ENCODE peak calls at places on chromosomes 6 and 20, in eight cellular contexts. One of them, this sample, is unnamed.

GRCh38 chr6:29647927-29648642 is 8.8 kb upstream of the MOG start:
- DNase-seq in PC-9: peak; percentile 11
- DNase-seq in mammary epithelial cell: peak; percentile 36
- DNase-seq in mesendoderm: peak; percentile 66
- DNase-seq in fibroblast of lung: peak; percentile 51
- DNase-seq in astrocyte: peak; percentile 16
- DNase-seq in HCT116: peak; percentile 48
- DNase-seq in GM23248: peak; percentile 73
- DNase-seq in this sample: no peak

GRCh38 chr6:40852667-40853383 is 186.2 kb downstream of the UNC5CL start:
- DNase-seq in fibroblast of lung: no peak
- DNase-seq in astrocyte: no peak
- DNase-seq in mesendoderm: peak; percentile 89
- DNase-seq in HCT116: peak; percentile 12
- DNase-seq in PC-9: no peak
- DNase-seq in mammary epithelial cell: no peak
- DNase-seq in GM23248: peak; percentile 31
- DNase-seq in this sample: peak; percentile 37

GRCh38 chr6:138920906-138921305 is 67.1 kb downstream of the REPS1 start:
- DNase-seq in mesendoderm: no peak
- DNase-seq in fibroblast of lung: no peak
- DNase-seq in astrocyte: no peak
- DNase-seq in mammary epithelial cell: no peak
- DNase-seq in GM23248: no peak
- DNase-seq in PC-9: no peak
- DNase-seq in HCT116: no peak
- DNase-seq in this sample: no peak

GRCh38 chr20:50792708-50793574 is 1.9 kb upstream of the BCAS4 start:
- DNase-seq in astrocyte: peak; percentile 22
- DNase-seq in mammary epithelial cell: no peak
- DNase-seq in fibroblast of lung: peak; percentile 48
- DNase-seq in PC-9: no peak
- DNase-seq in mesendoderm: no peak
- DNase-seq in GM23248: no peak
- DNase-seq in HCT116: no peak
- DNase-seq in this sample: no peak

GRCh38 chr20:57693002-57693582 is 16.7 kb downstream of the PMEPA1 start:
- DNase-seq in PC-9: peak; percentile 98
- DNase-seq in fibroblast of lung: no peak
- DNase-seq in HCT116: peak; percentile 62
- DNase-seq in mammary epithelial cell: peak; percentile 99
- DNase-seq in astrocyte: peak; percentile 77
- DNase-seq in mesendoderm: peak; percentile 92
- DNase-seq in GM23248: no peak
- DNase-seq in this sample: no peak

GRCh38 chr6:157235600-157236039 is 87.7 kb downstream of the TMEM242 start:
- DNase-seq in astrocyte: peak; percentile 34
- DNase-seq in mammary epithelial cell: peak; percentile 16
- DNase-seq in PC-9: no peak
- DNase-seq in GM23248: peak; percentile 87
- DNase-seq in fibroblast of lung: peak; percentile 58
- DNase-seq in mesendoderm: peak; percentile 80
- DNase-seq in HCT116: no peak
- DNase-seq in this sample: no peak

GRCh38 chr6:71457883-71458282 is 169.3 kb downstream of the OGFRL1 start:
- DNase-seq in fibroblast of lung: no peak
- DNase-seq in GM23248: no peak
- DNase-seq in astrocyte: no peak
- DNase-seq in mesendoderm: no peak
- DNase-seq in PC-9: peak; percentile 39
- DNase-seq in mammary epithelial cell: peak; percentile 46
- DNase-seq in HCT116: no peak
- DNase-seq in this sample: no peak

GRCh38 chr6:157281570-157281969 is 41.7 kb downstream of the TMEM242 start:
- DNase-seq in GM23248: peak; percentile 35
- DNase-seq in PC-9: peak; percentile 7
- DNase-seq in mammary epithelial cell: no peak
- DNase-seq in fibroblast of lung: no peak
- DNase-seq in astrocyte: no peak
- DNase-seq in HCT116: no peak
- DNase-seq in mesendoderm: peak; percentile 36
- DNase-seq in this sample: no peak

GRCh38 chr6:44925100-44925739 is 402.9 kb upstream of the RUNX2 start:
- DNase-seq in PC-9: peak; percentile 2
- DNase-seq in mesendoderm: peak; percentile 95
- DNase-seq in mammary epithelial cell: peak; percentile 72
- DNase-seq in fibroblast of lung: no peak
- DNase-seq in GM23248: peak; percentile 44
- DNase-seq in HCT116: no peak
- DNase-seq in astrocyte: peak; percentile 66
- DNase-seq in this sample: no peak

GRCh38 chr6:35474129-35474977 is 6.2 kb downstream of the RPL10A start:
- DNase-seq in PC-9: no peak
- DNase-seq in fibroblast of lung: no peak
- DNase-seq in mesendoderm: peak; percentile 29
- DNase-seq in astrocyte: no peak
- DNase-seq in GM23248: no peak
- DNase-seq in mammary epithelial cell: no peak
- DNase-seq in HCT116: no peak
- DNase-seq in this sample: peak; percentile 23

GRCh38 chr6:166903500-166903899 is 52.9 kb downstream of the RNASET2 start:
- DNase-seq in astrocyte: no peak
- DNase-seq in HCT116: no peak
- DNase-seq in GM23248: no peak
- DNase-seq in mesendoderm: no peak
- DNase-seq in fibroblast of lung: no peak
- DNase-seq in PC-9: no peak
- DNase-seq in mammary epithelial cell: no peak
- DNase-seq in this sample: no peak

GRCh38 chr6:153074761-153075160 is 56.3 kb downstream of the RGS17 start:
- DNase-seq in HCT116: no peak
- DNase-seq in mesendoderm: no peak
- DNase-seq in astrocyte: no peak
- DNase-seq in PC-9: no peak
- DNase-seq in GM23248: no peak
- DNase-seq in fibroblast of lung: peak; percentile 39
- DNase-seq in mammary epithelial cell: no peak
- DNase-seq in this sample: no peak

GRCh38 chr6:48061630-48062029 is 49.4 kb downstream of the PTCHD4 start:
- DNase-seq in mesendoderm: no peak
- DNase-seq in astrocyte: peak; percentile 35
- DNase-seq in GM23248: peak; percentile 40
- DNase-seq in mammary epithelial cell: peak; percentile 58
- DNase-seq in HCT116: no peak
- DNase-seq in fibroblast of lung: peak; percentile 67
- DNase-seq in PC-9: no peak
- DNase-seq in this sample: no peak

GRCh38 chr20:63498950-63499332 is at the start of gene EEF1A2:
- DNase-seq in mammary epithelial cell: no peak
- DNase-seq in GM23248: peak; percentile 41
- DNase-seq in HCT116: no peak
- DNase-seq in astrocyte: no peak
- DNase-seq in mesendoderm: no peak
- DNase-seq in fibroblast of lung: no peak
- DNase-seq in PC-9: peak; percentile 32
- DNase-seq in this sample: no peak

GRCh38 chr20:9838035-9838377 is 870 bp downstream of the PAK5 start:
- DNase-seq in mammary epithelial cell: peak; percentile 11
- DNase-seq in astrocyte: no peak
- DNase-seq in HCT116: no peak
- DNase-seq in GM23248: no peak
- DNase-seq in PC-9: no peak
- DNase-seq in fibroblast of lung: peak; percentile 2
- DNase-seq in mesendoderm: peak; percentile 2
- DNase-seq in this sample: no peak

GRCh38 chr6:5450073-5450472 is 188.8 kb downstream of the FARS2 start:
- DNase-seq in mesendoderm: no peak
- DNase-seq in fibroblast of lung: no peak
- DNase-seq in mammary epithelial cell: no peak
- DNase-seq in PC-9: no peak
- DNase-seq in HCT116: no peak
- DNase-seq in GM23248: no peak
- DNase-seq in astrocyte: no peak
- DNase-seq in this sample: no peak

GRCh38 chr6:68635706-68636513 is 828 bp downstream of the ADGRB3 start:
- DNase-seq in fibroblast of lung: peak; percentile 53
- DNase-seq in mammary epithelial cell: no peak
- DNase-seq in HCT116: no peak
- DNase-seq in astrocyte: no peak
- DNase-seq in mesendoderm: no peak
- DNase-seq in PC-9: no peak
- DNase-seq in GM23248: peak; percentile 30
- DNase-seq in this sample: no peak

GRCh38 chr6:170296746-170297576 is 6.1 kb upstream of the DLL1 start:
- DNase-seq in astrocyte: no peak
- DNase-seq in GM23248: no peak
- DNase-seq in mesendoderm: no peak
- DNase-seq in PC-9: no peak
- DNase-seq in HCT116: no peak
- DNase-seq in mammary epithelial cell: no peak
- DNase-seq in fibroblast of lung: no peak
- DNase-seq in this sample: no peak

GRCh38 chr6:153568601-153569000 is 437.5 kb upstream of the RGS17 start:
- DNase-seq in HCT116: no peak
- DNase-seq in fibroblast of lung: peak; percentile 41
- DNase-seq in astrocyte: peak; percentile 5
- DNase-seq in GM23248: peak; percentile 83
- DNase-seq in mesendoderm: peak; percentile 29
- DNase-seq in PC-9: no peak
- DNase-seq in mammary epithelial cell: no peak
- DNase-seq in this sample: no peak

GRCh38 chr20:33999025-33999629 is 5.4 kb downstream of the RALY start:
- DNase-seq in astrocyte: no peak
- DNase-seq in mesendoderm: no peak
- DNase-seq in mammary epithelial cell: no peak
- DNase-seq in GM23248: peak; percentile 22
- DNase-seq in PC-9: no peak
- DNase-seq in HCT116: no peak
- DNase-seq in fibroblast of lung: peak; percentile 68
- DNase-seq in this sample: no peak
- H3K79me2 ChIP-seq in astrocyte: peaks cover 96% of the 10 kb centered on the region
- H3K79me2 ChIP-seq in mesendoderm: peaks cover 82% of the 10 kb centered on the region
- H3K79me2 ChIP-seq in mammary epithelial cell: peaks cover 97% of the 10 kb centered on the region
- H3K79me2 ChIP-seq in GM23248: peaks cover 97% of the 10 kb centered on the region
- H3K79me2 ChIP-seq in PC-9: peaks cover 97% of the 10 kb centered on the region
- H3K79me2 ChIP-seq in HCT116: peaks cover 99% of the 10 kb centered on the region
- H3K79me2 ChIP-seq in fibroblast of lung: peaks cover 84% of the 10 kb centered on the region
- H3K79me2 ChIP-seq in this sample: peaks cover 98% of the 10 kb centered on the region

GRCh38 chr6:131981624-131981978 is 30.4 kb upstream of the CCN2 start:
- DNase-seq in GM23248: no peak
- DNase-seq in PC-9: no peak
- DNase-seq in fibroblast of lung: no peak
- DNase-seq in HCT116: no peak
- DNase-seq in mammary epithelial cell: no peak
- DNase-seq in mesendoderm: no peak
- DNase-seq in astrocyte: no peak
- DNase-seq in this sample: no peak
- H3K27ac ChIP-seq in GM23248: no peak overlapping the region
- H3K27ac ChIP-seq in PC-9: no peak overlapping the region
- H3K27ac ChIP-seq in fibroblast of lung: no peak overlapping the region
- H3K27ac ChIP-seq in HCT116: no peak overlapping the region
- H3K27ac ChIP-seq in mammary epithelial cell: no peak overlapping the region
- H3K27ac ChIP-seq in mesendoderm: no peak overlapping the region
- H3K27ac ChIP-seq in astrocyte: no peak overlapping the region
- H3K27ac ChIP-seq in this sample: no peak overlapping the region

GRCh38 chr6:13907614-13908215 is 17.0 kb upstream of the RNF182 start:
- DNase-seq in GM23248: no peak
- DNase-seq in fibroblast of lung: no peak
- DNase-seq in HCT116: no peak
- DNase-seq in mammary epithelial cell: no peak
- DNase-seq in mesendoderm: no peak
- DNase-seq in PC-9: no peak
- DNase-seq in astrocyte: no peak
- DNase-seq in this sample: no peak

GRCh38 chr6:13903399-13903798 is 21.4 kb upstream of the RNF182 start:
- DNase-seq in fibroblast of lung: no peak
- DNase-seq in PC-9: no peak
- DNase-seq in mesendoderm: no peak
- DNase-seq in HCT116: no peak
- DNase-seq in GM23248: no peak
- DNase-seq in astrocyte: no peak
- DNase-seq in mammary epithelial cell: no peak
- DNase-seq in this sample: no peak

DNA sequence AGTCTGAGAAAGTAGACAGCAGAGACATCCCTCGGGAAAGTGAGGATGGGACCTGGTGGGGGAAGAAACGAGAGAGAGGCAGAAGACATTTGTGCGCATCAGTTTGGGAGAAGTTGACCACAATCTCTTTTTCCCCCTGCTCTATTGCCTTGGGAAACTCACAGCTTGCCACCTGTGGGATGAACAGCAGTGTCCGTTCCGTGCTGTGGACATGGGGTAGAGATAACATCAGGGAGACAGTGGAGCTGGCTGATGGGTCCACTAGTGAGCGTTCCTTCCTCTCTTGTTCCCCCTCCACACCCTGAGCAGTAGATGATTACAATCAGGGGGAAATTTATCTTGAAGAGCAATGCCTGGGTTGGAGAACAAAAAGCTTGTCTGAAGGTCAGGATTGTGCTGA is 21.8 kb upstream of the RNF182 start:
- DNase-seq in mesendoderm: no peak
- DNase-seq in mammary epithelial cell: no peak
- DNase-seq in GM23248: no peak
- DNase-seq in fibroblast of lung: no peak
- DNase-seq in HCT116: no peak
- DNase-seq in astrocyte: no peak
- DNase-seq in PC-9: no peak
- DNase-seq in this sample: no peak
- H3K79me2 ChIP-seq in mesendoderm: no peaks in the 10 kb centered on the region
- H3K79me2 ChIP-seq in mammary epithelial cell: no peaks in the 10 kb centered on the region
- H3K79me2 ChIP-seq in GM23248: no peaks in the 10 kb centered on the region
- H3K79me2 ChIP-seq in fibroblast of lung: no peaks in the 10 kb centered on the region
- H3K79me2 ChIP-seq in HCT116: no peaks in the 10 kb centered on the region
- H3K79me2 ChIP-seq in astrocyte: no peaks in the 10 kb centered on the region
- H3K79me2 ChIP-seq in PC-9: no peaks in the 10 kb centered on the region
- H3K79me2 ChIP-seq in this sample: no peaks in the 10 kb centered on the region

GRCh38 chr6:16764188-16764950 is 3.1 kb upstream of the ATXN1 start:
- DNase-seq in HCT116: no peak
- DNase-seq in GM23248: peak; percentile 75
- DNase-seq in mesendoderm: peak; percentile 33
- DNase-seq in PC-9: no peak
- DNase-seq in astrocyte: peak; percentile 65
- DNase-seq in mammary epithelial cell: peak; percentile 17
- DNase-seq in fibroblast of lung: peak; percentile 83
- DNase-seq in this sample: no peak
- H3K27ac ChIP-seq in HCT116: no peak overlapping the region
- H3K27ac ChIP-seq in GM23248: peak overlapping the region; percentile 91
- H3K27ac ChIP-seq in mesendoderm: no peak overlapping the region
- H3K27ac ChIP-seq in PC-9: peak overlapping the region; percentile 97
- H3K27ac ChIP-seq in astrocyte: peak overlapping the region; percentile 93
- H3K27ac ChIP-seq in mammary epithelial cell: no peak overlapping the region
- H3K27ac ChIP-seq in fibroblast of lung: no peak overlapping the region
- H3K27ac ChIP-seq in this sample: no peak overlapping the region

GRCh38 chr6:10599046-10599445 is 77.9 kb downstream of the GCNT2 start:
- DNase-seq in PC-9: no peak
- DNase-seq in HCT116: no peak
- DNase-seq in mammary epithelial cell: no peak
- DNase-seq in astrocyte: no peak
- DNase-seq in mesendoderm: no peak
- DNase-seq in GM23248: no peak
- DNase-seq in fibroblast of lung: no peak
- DNase-seq in this sample: no peak
- H3K79me2 ChIP-seq in PC-9: peaks cover 9% of the 10 kb centered on the region
- H3K79me2 ChIP-seq in HCT116: no peaks in the 10 kb centered on the region
- H3K79me2 ChIP-seq in mammary epithelial cell: no peaks in the 10 kb centered on the region
- H3K79me2 ChIP-seq in astrocyte: no peaks in the 10 kb centered on the region
- H3K79me2 ChIP-seq in mesendoderm: peaks cover 31% of the 10 kb centered on the region
- H3K79me2 ChIP-seq in GM23248: no peaks in the 10 kb centered on the region
- H3K79me2 ChIP-seq in fibroblast of lung: no peaks in the 10 kb centered on the region
- H3K79me2 ChIP-seq in this sample: no peaks in the 10 kb centered on the region

This sample was measured in DND-41.